ENCODE peak calls at places on chromosome 9, in four cellular contexts. One of them, this sample, is unnamed.

GRCh38 chr9:89639367-89639795 is 34.6 kb downstream of the GADD45G start:
- DNase-seq in A549: no peak
- DNase-seq in HCT116: no peak
- DNase-seq in GM12878: no peak
- DNase-seq in this sample: no peak

GRCh38 chr9:119313846-119314245 is 55.4 kb downstream of the BRINP1 start:
- DNase-seq in A549: no peak
- DNase-seq in GM12878: no peak
- DNase-seq in HCT116: no peak
- DNase-seq in this sample: no peak

GRCh38 chr9:97525451-97525850 is 24.0 kb downstream of the TMOD1 start:
- DNase-seq in GM12878: no peak
- DNase-seq in A549: no peak
- DNase-seq in HCT116: no peak
- DNase-seq in this sample: no peak

GRCh38 chr9:127975376-127976315 is 5.1 kb downstream of the EEIG1 start:
- DNase-seq in GM12878: no peak
- DNase-seq in A549: no peak
- DNase-seq in HCT116: no peak
- DNase-seq in this sample: no peak

GRCh38 chr9:124280176-124280691 is 22.5 kb downstream of the NEK6 start:
- DNase-seq in HCT116: no peak
- DNase-seq in A549: no peak
- DNase-seq in GM12878: no peak
- DNase-seq in this sample: no peak

GRCh38 chr9:2874001-2874750 is 30.3 kb upstream of the PUM3 start:
- DNase-seq in A549: no peak
- DNase-seq in HCT116: no peak
- DNase-seq in GM12878: no peak
- DNase-seq in this sample: no peak

GRCh38 chr9:99037768-99038167 is 67.1 kb upstream of the TGFBR1 start:
- DNase-seq in A549: no peak
- DNase-seq in GM12878: no peak
- DNase-seq in HCT116: no peak
- DNase-seq in this sample: no peak

GRCh38 chr9:71518045-71518888 is 250.0 kb downstream of the CEMIP2 start:
- DNase-seq in HCT116: no peak
- DNase-seq in A549: no peak
- DNase-seq in GM12878: no peak
- DNase-seq in this sample: no peak

GRCh38 chr9:121604242-121604641 is 47.2 kb upstream of the DAB2IP start:
- DNase-seq in GM12878: no peak
- DNase-seq in A549: no peak
- DNase-seq in HCT116: no peak
- DNase-seq in this sample: peak

GRCh38 chr9:122498883-122499288 is 11.7 kb upstream of the OR1J2 start:
- DNase-seq in HCT116: peak
- DNase-seq in GM12878: no peak
- DNase-seq in A549: peak
- DNase-seq in this sample: peak

GRCh38 chr9:124870723-124871122 is 8.8 kb downstream of the ARPC5L start:
- DNase-seq in HCT116: no peak
- DNase-seq in GM12878: no peak
- DNase-seq in A549: no peak
- DNase-seq in this sample: no peak

GRCh38 chr9:131559416-131560000 is 14.2 kb downstream of the PRRT1B start:
- DNase-seq in GM12878: no peak
- DNase-seq in HCT116: no peak
- DNase-seq in A549: no peak
- DNase-seq in this sample: no peak
- TF ChIP-seq CTCF in GM12878: no peak
- TF ChIP-seq CTCF in HCT116: peak
- TF ChIP-seq CTCF in A549: no peak
- TF ChIP-seq CTCF in this sample: no peak

DNA sequence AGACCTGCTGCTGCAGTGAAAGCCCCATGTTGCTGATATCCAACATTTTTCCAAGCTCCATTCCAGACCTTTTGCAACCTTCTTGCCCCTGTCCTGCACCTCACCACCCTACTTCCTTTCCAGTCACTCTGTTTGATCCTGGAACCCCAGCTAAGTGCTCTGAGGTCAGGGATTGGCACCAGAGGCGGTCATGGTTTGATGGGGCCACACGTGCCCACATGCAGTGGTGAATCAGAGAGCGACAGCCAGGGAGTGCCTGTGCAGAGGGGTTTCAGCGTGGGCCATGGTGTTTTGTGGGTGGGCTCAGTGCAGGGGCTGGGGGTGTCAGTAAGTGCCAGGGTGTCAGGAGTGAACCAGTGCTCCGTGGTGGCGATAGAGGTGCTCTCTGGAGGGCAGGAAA is 7.2 kb downstream of the TPM2 start:
- DNase-seq in GM12878: no peak
- DNase-seq in A549: no peak
- DNase-seq in HCT116: no peak
- DNase-seq in this sample: no peak
- H3K4me3 ChIP-seq in GM12878: no peak
- H3K4me3 ChIP-seq in A549: no peak
- H3K4me3 ChIP-seq in HCT116: no peak
- H3K4me3 ChIP-seq in this sample: no peak

GRCh38 chr9:134685784-134686183 is 44.2 kb downstream of the COL5A1 start:
- DNase-seq in GM12878: no peak
- DNase-seq in A549: no peak
- DNase-seq in HCT116: no peak
- DNase-seq in this sample: no peak
- TF ChIP-seq MAX in GM12878: no peak
- TF ChIP-seq MAX in A549: no peak
- TF ChIP-seq MAX in HCT116: no peak
- TF ChIP-seq MAX in this sample: no peak

GRCh38 chr9:114668146-114668545 is 10.5 kb upstream of the TEX53 start:
- DNase-seq in HCT116: no peak
- DNase-seq in A549: no peak
- DNase-seq in GM12878: no peak
- DNase-seq in this sample: no peak

GRCh38 chr9:114662081-114662989 is 4.7 kb upstream of the TEX53 start:
- DNase-seq in A549: peak
- DNase-seq in GM12878: no peak
- DNase-seq in HCT116: no peak
- DNase-seq in this sample: peak

GRCh38 chr9:114664181-114664580 is 6.6 kb upstream of the TEX53 start:
- DNase-seq in HCT116: no peak
- DNase-seq in A549: no peak
- DNase-seq in GM12878: no peak
- DNase-seq in this sample: no peak

GRCh38 chr9:114666841-114667240 is 9.2 kb upstream of the TEX53 start:
- DNase-seq in HCT116: no peak
- DNase-seq in A549: no peak
- DNase-seq in GM12878: no peak
- DNase-seq in this sample: no peak

DNA sequence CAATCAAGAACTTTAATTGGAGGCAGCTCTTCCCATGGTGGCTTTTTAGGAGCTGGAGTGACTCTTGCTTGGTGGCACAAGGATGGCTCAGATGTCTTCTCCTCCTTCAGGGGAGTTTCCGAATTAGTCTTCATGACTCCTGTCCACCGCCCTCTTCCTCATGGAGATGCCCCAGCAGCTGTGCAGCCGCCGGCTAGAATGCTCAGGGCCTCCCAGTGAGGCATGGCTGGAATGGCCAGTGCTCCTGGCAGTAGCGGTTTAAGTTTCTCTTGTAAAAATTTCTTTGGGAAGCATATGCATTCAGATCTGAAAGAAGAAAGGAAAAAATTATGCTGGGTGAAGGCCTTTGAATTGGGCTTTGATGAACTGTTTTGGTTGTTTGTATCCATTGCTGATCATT is 8.8 kb upstream of the TEX53 start:
- DNase-seq in HCT116: no peak
- DNase-seq in GM12878: no peak
- DNase-seq in A549: no peak
- DNase-seq in this sample: no peak
- TF ChIP-seq CTCF in HCT116: no peak
- TF ChIP-seq CTCF in GM12878: no peak
- TF ChIP-seq CTCF in A549: no peak
- TF ChIP-seq CTCF in this sample: no peak

DNA sequence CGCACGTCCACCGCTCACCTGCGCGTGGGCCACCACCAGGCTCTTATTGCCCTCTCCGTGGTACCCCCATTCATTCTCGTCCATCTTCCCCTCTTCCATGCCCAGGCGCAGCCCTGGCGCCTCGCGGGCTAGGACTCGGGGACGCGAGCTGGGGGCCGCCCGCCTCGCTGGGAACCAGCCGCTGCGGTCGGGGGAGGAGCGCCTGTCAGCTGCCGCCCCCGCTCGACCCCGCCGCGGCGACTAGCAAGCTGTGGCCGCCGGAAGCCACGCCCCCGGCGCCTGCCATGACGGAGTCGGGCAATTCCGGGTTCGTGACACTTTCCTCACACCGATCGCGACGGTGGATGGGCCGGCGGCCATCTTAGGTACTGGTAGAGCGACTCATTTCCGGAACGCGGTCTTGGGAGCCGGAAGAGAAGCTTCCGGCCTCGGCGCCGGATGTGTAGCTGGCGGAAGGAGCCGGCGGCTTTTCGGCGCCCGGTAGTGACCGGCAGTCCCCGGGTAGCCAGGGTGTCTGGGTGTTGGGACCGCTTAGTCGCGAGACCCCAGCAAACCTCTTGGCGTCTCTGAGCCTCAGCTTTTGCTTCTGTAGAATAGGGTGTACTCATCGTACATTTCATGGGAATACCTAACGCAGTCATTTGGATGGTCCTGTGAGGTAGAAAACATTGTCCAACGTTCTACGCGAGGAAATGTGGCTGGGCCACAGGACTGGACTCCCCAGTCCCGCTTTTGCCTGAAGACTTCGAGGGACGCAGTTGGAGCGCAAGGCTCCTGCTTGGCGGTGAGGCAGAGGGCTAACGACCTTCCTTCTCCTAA is at the start of gene IPPK:
- DNase-seq in HCT116: peak
- DNase-seq in GM12878: peak
- DNase-seq in A549: peak
- DNase-seq in this sample: peak
- H3K4me3 ChIP-seq in HCT116: peak
- H3K4me3 ChIP-seq in GM12878: peak
- H3K4me3 ChIP-seq in A549: peak
- H3K4me3 ChIP-seq in this sample: peak

GRCh38 chr9:112408285-112408684 is 28.4 kb downstream of the HSDL2 start:
- DNase-seq in A549: no peak
- DNase-seq in GM12878: no peak
- DNase-seq in HCT116: no peak
- DNase-seq in this sample: peak
- TF ChIP-seq MAX in A549: no peak
- TF ChIP-seq MAX in GM12878: no peak
- TF ChIP-seq MAX in HCT116: no peak
- TF ChIP-seq MAX in this sample: no peak

GRCh38 chr9:137095664-137096517 is 9.1 kb downstream of the MAN1B1 start:
- DNase-seq in GM12878: peak
- DNase-seq in A549: no peak
- DNase-seq in HCT116: no peak
- DNase-seq in this sample: peak
- TF ChIP-seq CTCF in GM12878: peak
- TF ChIP-seq CTCF in A549: no peak
- TF ChIP-seq CTCF in HCT116: no peak
- TF ChIP-seq CTCF in this sample: peak

This sample was measured in NB4.